ENCODE peak calls at places on chromosomes 16 and 17, in eight cellular contexts. M, J, U, R, K, P, Q and I are unnamed samples.

GRCh38 chr17:73465130-73465529 is 153.3 kb upstream of the CDC42EP4 start:
- DNase-seq in P (no peak), Q (no peak), R (no peak), K (no peak), U (no peak), J (no peak), M (no peak), I (no peak)

GRCh38 chr17:65712383-65713267 is 151.2 kb upstream of the AXIN2 start:
- DNase-seq in R (no peak), Q (no peak), K (no peak), J (no peak), U (no peak), M (no peak), P (no peak), I (no peak)

GRCh38 chr16:84614075-84614474 is 3.8 kb downstream of the COTL1 start:
- DNase-seq in Q (no peak), P (no peak), M (peak), J (no peak), U (no peak), R (no peak), K (no peak), I (no peak)

GRCh38 chr17:39950871-39951348 is 11.9 kb upstream of the GSDMA start:
- DNase-seq in Q (no peak), K (no peak), U (no peak), P (no peak), R (no peak), M (peak), J (no peak), I (no peak)

GRCh38 chr17:79114455-79115301 is 40.1 kb downstream of the ENGASE start:
- DNase-seq in K (no peak), J (no peak), R (no peak), Q (no peak), M (no peak), U (no peak), P (no peak), I (peak)

GRCh38 chr16:3026003-3026378 is 2.2 kb downstream of the THOC6 start:
- DNase-seq in J (no peak), R (no peak), M (no peak), Q (no peak), U (no peak), K (no peak), P (no peak), I (no peak)

GRCh38 chr17:4968916-4969550 is 1.4 kb upstream of the SPAG7 start:
- DNase-seq in M (peak), P (peak), K (peak), U (no peak), Q (no peak), J (no peak), R (peak), I (no peak)

GRCh38 chr17:6800422-6801027 is 24.5 kb downstream of the FBXO39 start:
- DNase-seq in R (no peak), U (no peak), P (no peak), M (no peak), Q (no peak), J (no peak), K (no peak), I (no peak)

GRCh38 chr17:15319461-15319860 is 21.9 kb downstream of the TEKT3 start:
- DNase-seq in U (no peak), J (no peak), M (no peak), Q (no peak), P (no peak), K (no peak), R (no peak), I (no peak)

GRCh38 chr17:79005063-79005861 is 4.3 kb downstream of the CANT1 start:
- DNase-seq in K (no peak), U (no peak), Q (peak), P (no peak), J (no peak), M (no peak), R (no peak), I (peak)

GRCh38 chr17:19336938-19337711 is 25.4 kb downstream of the B9D1 start:
- DNase-seq in R (no peak), U (no peak), M (no peak), P (no peak), Q (no peak), J (no peak), K (no peak), I (no peak)

GRCh38 chr17:79774561-79774975 is 3.4 kb upstream of the CBX2 start:
- DNase-seq in J (no peak), P (no peak), U (no peak), Q (no peak), K (no peak), R (no peak), M (no peak), I (no peak)

GRCh38 chr16:80084163-80084562 is 456.6 kb upstream of the DYNLRB2 start:
- DNase-seq in J (no peak), M (no peak), R (no peak), P (no peak), U (no peak), K (no peak), Q (no peak), I (no peak)

GRCh38 chr17:61490540-61490975 is 38.3 kb downstream of the TBX4 start:
- DNase-seq in J (no peak), U (no peak), P (no peak), K (peak), Q (no peak), M (peak), R (peak), I (no peak)

GRCh38 chr17:3723556-3724372 is at the start of gene HASPIN:
- DNase-seq in Q (peak), M (peak), U (peak), J (peak), P (peak), K (peak), R (peak), I (peak)
- TF ChIP-seq CTCF in Q (peak), M (peak), U (peak), J (no peak), P (peak), K (peak), R (peak), I (peak)

GRCh38 chr16:527015-527903 is at the start of gene CAPN15:
- DNase-seq in Q (peak), K (peak), R (peak), U (peak), J (peak), M (peak), P (peak), I (peak)
- TF ChIP-seq CTCF in Q (peak), K (peak), R (no peak), U (peak), J (no peak), M (no peak), P (peak), I (peak)

DNA sequence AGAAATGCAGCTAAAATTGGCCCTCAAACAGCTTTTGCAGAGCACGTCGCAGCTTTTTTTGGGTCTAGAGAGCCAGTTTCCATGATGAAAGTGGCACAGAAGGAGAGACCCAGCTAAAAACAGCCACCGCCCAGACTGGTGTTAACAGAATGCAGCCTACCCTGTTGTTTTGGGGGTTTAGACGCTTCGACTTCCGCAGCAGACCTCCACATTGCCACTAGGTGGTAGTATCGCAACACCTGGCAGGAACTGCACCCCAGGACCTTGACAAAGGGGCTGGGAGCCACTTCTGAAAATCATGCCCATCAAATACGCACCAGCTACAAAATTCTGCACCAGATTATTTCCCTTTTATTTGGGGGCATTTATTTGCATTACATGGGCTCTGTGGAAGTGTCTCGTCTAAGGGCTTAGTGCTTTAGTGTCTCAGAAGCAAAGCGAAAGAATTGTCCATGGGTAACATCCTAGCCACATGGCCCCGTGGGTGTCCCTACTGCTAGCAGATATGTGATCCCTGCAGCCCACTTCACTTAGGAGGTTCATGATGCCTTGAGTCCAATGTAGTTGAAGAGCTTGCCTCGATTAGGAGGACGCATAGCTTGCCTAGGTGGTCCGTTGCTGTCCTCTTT is 167.1 kb downstream of the HAPSTR1 start:
- DNase-seq in K (peak), P (no peak), Q (no peak), M (peak), R (peak), U (no peak), J (no peak), I (no peak)
- TF ChIP-seq CTCF in K (peak), P (peak), Q (peak), M (peak), R (peak), U (peak), J (no peak), I (peak)

GRCh38 chr16:69566437-69567030 is 768 bp downstream of the NFAT5 start:
- DNase-seq in K (peak), U (peak), M (peak), P (no peak), Q (peak), J (peak), R (peak), I (peak)

GRCh38 chr16:69567031-69567680 is 1.4 kb downstream of the NFAT5 start:
- DNase-seq in U (no peak), R (peak), Q (peak), M (no peak), P (peak), K (peak), J (no peak), I (no peak)

GRCh38 chr16:69563605-69564580 is 1.9 kb upstream of the NFAT5 start:
- DNase-seq in Q (no peak), K (peak), J (no peak), R (peak), U (no peak), M (peak), P (no peak), I (no peak)

GRCh38 chr16:69565611-69566436 is at the start of gene NFAT5:
- DNase-seq in P (peak), M (peak), J (peak), Q (peak), U (peak), R (peak), K (peak), I (peak)

DNA sequence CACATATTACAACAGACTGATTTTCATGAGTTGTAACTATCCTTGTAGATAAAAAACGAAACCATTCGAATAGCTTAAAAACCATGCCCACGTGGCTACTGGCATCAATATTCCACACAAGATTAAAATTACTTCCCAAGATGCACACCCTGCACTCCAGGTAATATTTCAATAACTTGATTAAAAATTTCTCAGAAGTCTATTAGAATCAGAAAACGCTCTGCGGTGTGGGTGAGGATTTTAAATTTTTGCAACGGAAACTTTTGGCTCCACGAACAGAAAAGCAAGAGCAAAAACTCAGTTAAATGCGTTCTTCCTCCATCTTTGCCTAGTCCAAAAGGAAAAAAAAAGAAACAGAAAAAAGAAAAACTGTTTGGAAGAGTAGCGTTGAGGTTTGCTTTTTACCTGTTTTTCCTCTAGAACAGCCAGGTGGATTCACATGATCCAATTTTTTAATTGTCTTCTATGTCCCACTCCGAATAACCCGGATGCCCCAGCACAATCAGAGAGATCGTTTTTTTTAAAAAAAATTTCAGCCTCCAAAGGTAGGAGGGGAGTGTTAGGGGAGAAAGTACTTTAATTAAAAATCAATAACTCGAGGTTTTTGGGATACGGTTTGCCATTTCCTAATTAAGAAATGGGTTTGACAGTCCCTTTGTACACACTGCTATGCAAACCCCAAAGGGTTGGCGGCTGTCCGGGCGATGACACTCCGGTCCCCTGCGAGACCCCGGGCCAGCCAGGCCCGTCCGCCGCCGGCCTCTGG is 738 bp upstream of the NFAT5 start:
- DNase-seq in U (no peak), Q (no peak), K (no peak), P (no peak), J (no peak), M (no peak), R (peak), I (no peak)
- TF ChIP-seq CTCF in U (no peak), Q (no peak), K (no peak), P (no peak), J (no peak), M (no peak), R (no peak), I (no peak)